ENCODE peak calls at places on chromosomes 13 and 19, in seven cellular contexts. O is fibroblast of lung; W is EH; E is RPMI7951; N is cardiac fibroblast; V is EL; A is CD8-positive, alpha-beta memory T cell. F is an unnamed sample.

GRCh38 chr13:79307433-79307861 is 98.6 kb downstream of the RBM26 start:
- DNase-seq in V (no peak), O (no peak), W (no peak), E (peak; percentile 0), A (no peak), N (no peak), F (no peak)

GRCh38 chr13:92566767-92567166 is 659.8 kb upstream of the GPC6 start:
- DNase-seq in E (no peak), N (no peak), W (no peak), O (no peak), A (no peak), V (no peak), F (no peak)

GRCh38 chr13:84430441-84430840 is 548.2 kb upstream of the SLITRK1 start:
- DNase-seq in O (no peak), W (no peak), E (peak; percentile 14), V (peak; percentile 86), N (peak; percentile 5), A (no peak), F (no peak)

GRCh38 chr13:98141938-98142426 is 912 bp upstream of the FARP1 start:
- DNase-seq in V (no peak), E (no peak), O (no peak), W (no peak), N (no peak), A (no peak), F (no peak)

GRCh38 chr13:113491418-113491883 is 940 bp upstream of the DCUN1D2 start:
- DNase-seq in O (peak; percentile 27), E (peak; percentile 31), V (peak; percentile 40), A (no peak), N (peak; percentile 37), W (peak; percentile 46), F (no peak)

GRCh38 chr19:50257141-50257540 is 53.7 kb downstream of the MYH14 start:
- DNase-seq in V (no peak), A (no peak), N (no peak), E (no peak), O (no peak), W (no peak), F (no peak)

GRCh38 chr19:15288146-15288963 is 44.0 kb downstream of the BRD4 start:
- DNase-seq in O (no peak), W (peak; percentile 72), A (no peak), V (peak; percentile 54), E (peak; percentile 91), N (no peak), F (no peak)

GRCh38 chr13:48902421-48902820 is 73.3 kb upstream of the FNDC3A start:
- DNase-seq in W (peak; percentile 6), O (no peak), N (peak; percentile 70), V (peak; percentile 4), E (peak; percentile 26), A (no peak), F (no peak)

GRCh38 chr19:51696606-51697005 is 3.5 kb downstream of the SPACA6 start:
- DNase-seq in O (no peak), N (no peak), E (no peak), A (no peak), V (no peak), W (no peak), F (peak; percentile 11)

GRCh38 chr19:9054768-9055167 is 32.1 kb upstream of the OR1M1 start:
- DNase-seq in A (no peak), O (no peak), V (no peak), E (no peak), W (no peak), N (no peak), F (no peak)

GRCh38 chr19:27796540-27796939 is 1416.4 kb downstream of the UQCRFS1 start:
- DNase-seq in A (no peak), E (no peak), V (no peak), W (no peak), O (no peak), N (no peak), F (no peak)

GRCh38 chr13:27270594-27271520 is at the start of gene RASL11A:
- DNase-seq in W (peak; percentile 94), V (peak; percentile 84), N (peak; percentile 82), A (peak; percentile 73), E (peak; percentile 76), O (peak; percentile 86), F (peak; percentile 92)

GRCh38 chr19:681638-682037 is 5.4 kb downstream of the FSTL3 start:
- DNase-seq in O (no peak), V (no peak), N (no peak), W (no peak), A (no peak), E (no peak), F (no peak)

GRCh38 chr19:34838753-34839431 is 65.9 kb upstream of the ZNF599 start:
- DNase-seq in V (peak; percentile 6), N (peak; percentile 5), O (no peak), W (peak; percentile 4), A (no peak), E (peak; percentile 11), F (no peak)

GRCh38 chr19:50280983-50281382 is 48.2 kb downstream of the KCNC3 start:
- DNase-seq in W (no peak), V (no peak), A (no peak), O (no peak), N (no peak), E (no peak), F (no peak)

GRCh38 chr13:113275387-113275786 is 21.7 kb upstream of the LAMP1 start:
- DNase-seq in N (peak; percentile 76), O (peak; percentile 64), V (peak; percentile 70), W (peak; percentile 67), E (peak; percentile 49), A (no peak), F (peak; percentile 63)

GRCh38 chr19:38266981-38267597 is 2.7 kb downstream of the SPINT2 start:
- DNase-seq in W (peak; percentile 66), O (peak; percentile 73), V (peak; percentile 59), N (peak; percentile 52), E (peak; percentile 46), A (no peak), F (no peak)

GRCh38 chr13:106680796-106681482 is 113.0 kb upstream of the ARGLU1 start:
- DNase-seq in W (no peak), A (no peak), V (no peak), N (no peak), E (no peak), O (no peak), F (no peak)

GRCh38 chr19:35000647-35001501 is 751 bp downstream of the GRAMD1A start:
- DNase-seq in O (peak; percentile 61), V (peak; percentile 30), N (peak; percentile 49), A (peak; percentile 86), E (peak; percentile 56), W (peak; percentile 42), F (peak; percentile 63)

GRCh38 chr13:29840585-29840984 is 9.8 kb downstream of the UBL3 start:
- DNase-seq in W (no peak), O (no peak), N (no peak), V (no peak), A (no peak), E (no peak), F (no peak)

GRCh38 chr13:98487522-98487921 is 89.4 kb downstream of the STK24 start:
- DNase-seq in V (no peak), A (no peak), W (no peak), O (no peak), N (no peak), E (no peak), F (no peak)

GRCh38 chr13:43767351-43767901 is 19.3 kb downstream of the ENOX1 start:
- DNase-seq in N (peak; percentile 55), A (no peak), V (no peak), W (no peak), E (peak; percentile 6), O (no peak), F (no peak)

GRCh38 chr19:37227996-37228395 is 10.0 kb downstream of the ZNF383 start:
- DNase-seq in O (no peak), A (peak; percentile 62), V (no peak), W (no peak), E (no peak), N (peak; percentile 11), F (no peak)

GRCh38 chr13:109694972-109695371 is 91.4 kb downstream of the IRS2 start:
- DNase-seq in O (no peak), V (no peak), A (no peak), E (no peak), N (no peak), W (no peak), F (no peak)

GRCh38 chr13:57740719-57741118 is 109.2 kb downstream of the PCDH17 start:
- DNase-seq in E (no peak), N (peak; percentile 57), W (no peak), V (no peak), O (peak; percentile 53), A (no peak), F (no peak)

GRCh38 chr19:2309734-2310362 is 1.9 kb upstream of the LINGO3 start:
- DNase-seq in N (peak; percentile 44), V (peak; percentile 52), O (peak; percentile 54), A (no peak), E (peak; percentile 97), W (peak; percentile 67), F (no peak)

GRCh38 chr19:54448037-54448773 is 794 bp upstream of the LENG8 start:
- DNase-seq in N (peak; percentile 71), W (peak; percentile 72), E (peak; percentile 71), A (no peak), O (peak; percentile 61), V (peak; percentile 66), F (peak; percentile 47)

GRCh38 chr19:49997709-49998108 is 27.5 kb downstream of the VRK3 start:
- DNase-seq in A (no peak), E (peak; percentile 39), W (peak; percentile 49), O (peak; percentile 11), V (peak; percentile 31), N (peak; percentile 28), F (no peak)